ENCODE peak calls at places on chromosome 7, in ten cellular contexts. One of them, this sample, is unnamed.
A peak's percentile ranks its signal among the peaks of the same experiment; 100 is the strongest.

GRCh38 chr7:37921340-37921805 is 933 bp downstream of the EPDR1 start:
- DNase-seq in anterior cingulate cortex: peak; percentile 61
- DNase-seq in stimulated activated CD4-positive, alpha-beta T cell treated with anti-CD3 and anti-CD28 coated beads, Interleukin-4, amount 100 ng/mL, for 48 hours: no peak
- DNase-seq in activated CD4-positive, alpha-beta T cell treated with anti-CD3 and anti-CD28 coated beads, Interleukin-2, amount 10 ng/mL, durations not matched to agents 7 days and 5 days: no peak
- DNase-seq in A549: peak; percentile 76
- DNase-seq in left ventricle myocardium superior: peak; percentile 49
- DNase-seq in NCI-H2081 treated with DMSO at 0.1 percent for 48 hours: no peak
- DNase-seq in natural killer cell: no peak
- DNase-seq in left lung: peak; percentile 63
- DNase-seq in transverse colon: peak; percentile 45
- DNase-seq in this sample: peak; percentile 76

GRCh38 chr7:36309301-36309700 is 80.4 kb upstream of the ANLN start:
- DNase-seq in A549: no peak
- DNase-seq in anterior cingulate cortex: no peak
- DNase-seq in transverse colon: no peak
- DNase-seq in activated CD4-positive, alpha-beta T cell treated with anti-CD3 and anti-CD28 coated beads, Interleukin-2, amount 10 ng/mL, durations not matched to agents 7 days and 5 days: no peak
- DNase-seq in left lung: no peak
- DNase-seq in left ventricle myocardium superior: no peak
- DNase-seq in natural killer cell: no peak
- DNase-seq in stimulated activated CD4-positive, alpha-beta T cell treated with anti-CD3 and anti-CD28 coated beads, Interleukin-4, amount 100 ng/mL, for 48 hours: no peak
- DNase-seq in NCI-H2081 treated with DMSO at 0.1 percent for 48 hours: no peak
- DNase-seq in this sample: no peak

GRCh38 chr7:81211617-81212016 is 292.8 kb upstream of the SEMA3C start:
- DNase-seq in natural killer cell: no peak
- DNase-seq in left ventricle myocardium superior: no peak
- DNase-seq in A549: no peak
- DNase-seq in anterior cingulate cortex: no peak
- DNase-seq in activated CD4-positive, alpha-beta T cell treated with anti-CD3 and anti-CD28 coated beads, Interleukin-2, amount 10 ng/mL, durations not matched to agents 7 days and 5 days: no peak
- DNase-seq in left lung: no peak
- DNase-seq in NCI-H2081 treated with DMSO at 0.1 percent for 48 hours: no peak
- DNase-seq in stimulated activated CD4-positive, alpha-beta T cell treated with anti-CD3 and anti-CD28 coated beads, Interleukin-4, amount 100 ng/mL, for 48 hours: no peak
- DNase-seq in transverse colon: no peak
- DNase-seq in this sample: no peak

GRCh38 chr7:88306590-88307048 is at the start of gene STEAP4:
- DNase-seq in left ventricle myocardium superior: peak; percentile 85
- DNase-seq in natural killer cell: no peak
- DNase-seq in A549: peak; percentile 40
- DNase-seq in NCI-H2081 treated with DMSO at 0.1 percent for 48 hours: no peak
- DNase-seq in transverse colon: peak; percentile 83
- DNase-seq in stimulated activated CD4-positive, alpha-beta T cell treated with anti-CD3 and anti-CD28 coated beads, Interleukin-4, amount 100 ng/mL, for 48 hours: no peak
- DNase-seq in activated CD4-positive, alpha-beta T cell treated with anti-CD3 and anti-CD28 coated beads, Interleukin-2, amount 10 ng/mL, durations not matched to agents 7 days and 5 days: no peak
- DNase-seq in anterior cingulate cortex: no peak
- DNase-seq in left lung: peak; percentile 90
- DNase-seq in this sample: no peak

GRCh38 chr7:41573017-41573416 is 129.9 kb downstream of the INHBA start:
- DNase-seq in anterior cingulate cortex: no peak
- DNase-seq in natural killer cell: no peak
- DNase-seq in A549: peak; percentile 51
- DNase-seq in left ventricle myocardium superior: no peak
- DNase-seq in stimulated activated CD4-positive, alpha-beta T cell treated with anti-CD3 and anti-CD28 coated beads, Interleukin-4, amount 100 ng/mL, for 48 hours: no peak
- DNase-seq in left lung: no peak
- DNase-seq in transverse colon: no peak
- DNase-seq in activated CD4-positive, alpha-beta T cell treated with anti-CD3 and anti-CD28 coated beads, Interleukin-2, amount 10 ng/mL, durations not matched to agents 7 days and 5 days: no peak
- DNase-seq in NCI-H2081 treated with DMSO at 0.1 percent for 48 hours: no peak
- DNase-seq in this sample: no peak

GRCh38 chr7:135856356-135857144 is 107.9 kb upstream of the FAM180A start:
- DNase-seq in transverse colon: no peak
- DNase-seq in stimulated activated CD4-positive, alpha-beta T cell treated with anti-CD3 and anti-CD28 coated beads, Interleukin-4, amount 100 ng/mL, for 48 hours: no peak
- DNase-seq in A549: no peak
- DNase-seq in natural killer cell: no peak
- DNase-seq in activated CD4-positive, alpha-beta T cell treated with anti-CD3 and anti-CD28 coated beads, Interleukin-2, amount 10 ng/mL, durations not matched to agents 7 days and 5 days: no peak
- DNase-seq in anterior cingulate cortex: no peak
- DNase-seq in left ventricle myocardium superior: no peak
- DNase-seq in left lung: no peak
- DNase-seq in NCI-H2081 treated with DMSO at 0.1 percent for 48 hours: no peak
- DNase-seq in this sample: no peak

GRCh38 chr7:50711271-50712175 is 71.2 kb downstream of the GRB10 start:
- DNase-seq in left lung: no peak
- DNase-seq in transverse colon: no peak
- DNase-seq in natural killer cell: no peak
- DNase-seq in anterior cingulate cortex: no peak
- DNase-seq in stimulated activated CD4-positive, alpha-beta T cell treated with anti-CD3 and anti-CD28 coated beads, Interleukin-4, amount 100 ng/mL, for 48 hours: no peak
- DNase-seq in left ventricle myocardium superior: peak; percentile 64
- DNase-seq in A549: peak; percentile 55
- DNase-seq in NCI-H2081 treated with DMSO at 0.1 percent for 48 hours: no peak
- DNase-seq in activated CD4-positive, alpha-beta T cell treated with anti-CD3 and anti-CD28 coated beads, Interleukin-2, amount 10 ng/mL, durations not matched to agents 7 days and 5 days: no peak
- DNase-seq in this sample: no peak

GRCh38 chr7:76220185-76221057 is 18.7 kb downstream of the SRRM3 start:
- DNase-seq in left lung: no peak
- DNase-seq in left ventricle myocardium superior: no peak
- DNase-seq in anterior cingulate cortex: peak; percentile 66
- DNase-seq in stimulated activated CD4-positive, alpha-beta T cell treated with anti-CD3 and anti-CD28 coated beads, Interleukin-4, amount 100 ng/mL, for 48 hours: no peak
- DNase-seq in NCI-H2081 treated with DMSO at 0.1 percent for 48 hours: no peak
- DNase-seq in activated CD4-positive, alpha-beta T cell treated with anti-CD3 and anti-CD28 coated beads, Interleukin-2, amount 10 ng/mL, durations not matched to agents 7 days and 5 days: no peak
- DNase-seq in A549: peak; percentile 73
- DNase-seq in natural killer cell: no peak
- DNase-seq in transverse colon: no peak
- DNase-seq in this sample: no peak

GRCh38 chr7:64733550-64734240 is 60.5 kb upstream of the ZNF138 start:
- DNase-seq in transverse colon: no peak
- DNase-seq in activated CD4-positive, alpha-beta T cell treated with anti-CD3 and anti-CD28 coated beads, Interleukin-2, amount 10 ng/mL, durations not matched to agents 7 days and 5 days: no peak
- DNase-seq in natural killer cell: no peak
- DNase-seq in A549: no peak
- DNase-seq in stimulated activated CD4-positive, alpha-beta T cell treated with anti-CD3 and anti-CD28 coated beads, Interleukin-4, amount 100 ng/mL, for 48 hours: no peak
- DNase-seq in NCI-H2081 treated with DMSO at 0.1 percent for 48 hours: no peak
- DNase-seq in left ventricle myocardium superior: no peak
- DNase-seq in anterior cingulate cortex: no peak
- DNase-seq in left lung: no peak
- DNase-seq in this sample: no peak

GRCh38 chr7:159032310-159032709 is 112.4 kb downstream of the VIPR2 start:
- DNase-seq in transverse colon: peak; percentile 10
- DNase-seq in stimulated activated CD4-positive, alpha-beta T cell treated with anti-CD3 and anti-CD28 coated beads, Interleukin-4, amount 100 ng/mL, for 48 hours: no peak
- DNase-seq in A549: no peak
- DNase-seq in left lung: no peak
- DNase-seq in natural killer cell: no peak
- DNase-seq in activated CD4-positive, alpha-beta T cell treated with anti-CD3 and anti-CD28 coated beads, Interleukin-2, amount 10 ng/mL, durations not matched to agents 7 days and 5 days: no peak
- DNase-seq in NCI-H2081 treated with DMSO at 0.1 percent for 48 hours: no peak
- DNase-seq in anterior cingulate cortex: no peak
- DNase-seq in left ventricle myocardium superior: peak; percentile 55
- DNase-seq in this sample: no peak

GRCh38 chr7:124497209-124497608 is 268.4 kb downstream of the GPR37 start:
- DNase-seq in activated CD4-positive, alpha-beta T cell treated with anti-CD3 and anti-CD28 coated beads, Interleukin-2, amount 10 ng/mL, durations not matched to agents 7 days and 5 days: no peak
- DNase-seq in anterior cingulate cortex: no peak
- DNase-seq in transverse colon: no peak
- DNase-seq in natural killer cell: no peak
- DNase-seq in stimulated activated CD4-positive, alpha-beta T cell treated with anti-CD3 and anti-CD28 coated beads, Interleukin-4, amount 100 ng/mL, for 48 hours: no peak
- DNase-seq in A549: no peak
- DNase-seq in left ventricle myocardium superior: no peak
- DNase-seq in left lung: peak; percentile 53
- DNase-seq in NCI-H2081 treated with DMSO at 0.1 percent for 48 hours: no peak
- DNase-seq in this sample: no peak

GRCh38 chr7:68185641-68186040 is 1189.0 kb downstream of the TYW1 start:
- DNase-seq in left lung: no peak
- DNase-seq in stimulated activated CD4-positive, alpha-beta T cell treated with anti-CD3 and anti-CD28 coated beads, Interleukin-4, amount 100 ng/mL, for 48 hours: no peak
- DNase-seq in transverse colon: no peak
- DNase-seq in natural killer cell: no peak
- DNase-seq in NCI-H2081 treated with DMSO at 0.1 percent for 48 hours: peak; percentile 82
- DNase-seq in anterior cingulate cortex: peak; percentile 1
- DNase-seq in activated CD4-positive, alpha-beta T cell treated with anti-CD3 and anti-CD28 coated beads, Interleukin-2, amount 10 ng/mL, durations not matched to agents 7 days and 5 days: no peak
- DNase-seq in A549: no peak
- DNase-seq in left ventricle myocardium superior: no peak
- DNase-seq in this sample: no peak

GRCh38 chr7:76509931-76510877 is at the start of gene UPK3B:
- DNase-seq in activated CD4-positive, alpha-beta T cell treated with anti-CD3 and anti-CD28 coated beads, Interleukin-2, amount 10 ng/mL, durations not matched to agents 7 days and 5 days: no peak
- DNase-seq in NCI-H2081 treated with DMSO at 0.1 percent for 48 hours: no peak
- DNase-seq in left lung: peak; percentile 41
- DNase-seq in transverse colon: no peak
- DNase-seq in stimulated activated CD4-positive, alpha-beta T cell treated with anti-CD3 and anti-CD28 coated beads, Interleukin-4, amount 100 ng/mL, for 48 hours: no peak
- DNase-seq in natural killer cell: no peak
- DNase-seq in anterior cingulate cortex: no peak
- DNase-seq in left ventricle myocardium superior: no peak
- DNase-seq in A549: peak; percentile 51
- DNase-seq in this sample: peak; percentile 39

GRCh38 chr7:55063036-55063435 is 44.2 kb downstream of the EGFR start:
- DNase-seq in NCI-H2081 treated with DMSO at 0.1 percent for 48 hours: no peak
- DNase-seq in stimulated activated CD4-positive, alpha-beta T cell treated with anti-CD3 and anti-CD28 coated beads, Interleukin-4, amount 100 ng/mL, for 48 hours: no peak
- DNase-seq in left ventricle myocardium superior: no peak
- DNase-seq in left lung: no peak
- DNase-seq in A549: no peak
- DNase-seq in transverse colon: no peak
- DNase-seq in activated CD4-positive, alpha-beta T cell treated with anti-CD3 and anti-CD28 coated beads, Interleukin-2, amount 10 ng/mL, durations not matched to agents 7 days and 5 days: no peak
- DNase-seq in natural killer cell: no peak
- DNase-seq in anterior cingulate cortex: no peak
- DNase-seq in this sample: no peak

GRCh38 chr7:35003679-35004278 is 33.5 kb downstream of the DPY19L1 start:
- DNase-seq in NCI-H2081 treated with DMSO at 0.1 percent for 48 hours: no peak
- DNase-seq in stimulated activated CD4-positive, alpha-beta T cell treated with anti-CD3 and anti-CD28 coated beads, Interleukin-4, amount 100 ng/mL, for 48 hours: no peak
- DNase-seq in natural killer cell: no peak
- DNase-seq in left lung: peak; percentile 78
- DNase-seq in A549: peak; percentile 99
- DNase-seq in anterior cingulate cortex: peak; percentile 13
- DNase-seq in transverse colon: peak; percentile 85
- DNase-seq in activated CD4-positive, alpha-beta T cell treated with anti-CD3 and anti-CD28 coated beads, Interleukin-2, amount 10 ng/mL, durations not matched to agents 7 days and 5 days: no peak
- DNase-seq in left ventricle myocardium superior: peak; percentile 30
- DNase-seq in this sample: no peak

GRCh38 chr7:132930881-132931280 is 151.0 kb downstream of the CHCHD3 start:
- DNase-seq in A549: peak; percentile 31
- DNase-seq in NCI-H2081 treated with DMSO at 0.1 percent for 48 hours: no peak
- DNase-seq in left ventricle myocardium superior: no peak
- DNase-seq in left lung: no peak
- DNase-seq in stimulated activated CD4-positive, alpha-beta T cell treated with anti-CD3 and anti-CD28 coated beads, Interleukin-4, amount 100 ng/mL, for 48 hours: no peak
- DNase-seq in activated CD4-positive, alpha-beta T cell treated with anti-CD3 and anti-CD28 coated beads, Interleukin-2, amount 10 ng/mL, durations not matched to agents 7 days and 5 days: no peak
- DNase-seq in transverse colon: no peak
- DNase-seq in anterior cingulate cortex: no peak
- DNase-seq in natural killer cell: no peak
- DNase-seq in this sample: no peak

GRCh38 chr7:130941322-130942210 is 207.6 kb upstream of the KLF14 start:
- DNase-seq in transverse colon: peak; percentile 72
- DNase-seq in stimulated activated CD4-positive, alpha-beta T cell treated with anti-CD3 and anti-CD28 coated beads, Interleukin-4, amount 100 ng/mL, for 48 hours: no peak
- DNase-seq in anterior cingulate cortex: peak; percentile 52
- DNase-seq in left ventricle myocardium superior: peak; percentile 61
- DNase-seq in A549: peak; percentile 80
- DNase-seq in activated CD4-positive, alpha-beta T cell treated with anti-CD3 and anti-CD28 coated beads, Interleukin-2, amount 10 ng/mL, durations not matched to agents 7 days and 5 days: no peak
- DNase-seq in natural killer cell: no peak
- DNase-seq in left lung: peak; percentile 67
- DNase-seq in NCI-H2081 treated with DMSO at 0.1 percent for 48 hours: no peak
- DNase-seq in this sample: no peak

GRCh38 chr7:54877683-54878082 is 118.7 kb upstream of the SEC61G start:
- DNase-seq in natural killer cell: no peak
- DNase-seq in stimulated activated CD4-positive, alpha-beta T cell treated with anti-CD3 and anti-CD28 coated beads, Interleukin-4, amount 100 ng/mL, for 48 hours: no peak
- DNase-seq in left ventricle myocardium superior: no peak
- DNase-seq in NCI-H2081 treated with DMSO at 0.1 percent for 48 hours: no peak
- DNase-seq in A549: peak; percentile 55
- DNase-seq in left lung: no peak
- DNase-seq in anterior cingulate cortex: no peak
- DNase-seq in activated CD4-positive, alpha-beta T cell treated with anti-CD3 and anti-CD28 coated beads, Interleukin-2, amount 10 ng/mL, durations not matched to agents 7 days and 5 days: no peak
- DNase-seq in transverse colon: no peak
- DNase-seq in this sample: no peak

GRCh38 chr7:134368851-134369533 is 52.3 kb upstream of the SLC35B4 start:
- DNase-seq in transverse colon: no peak
- DNase-seq in stimulated activated CD4-positive, alpha-beta T cell treated with anti-CD3 and anti-CD28 coated beads, Interleukin-4, amount 100 ng/mL, for 48 hours: no peak
- DNase-seq in natural killer cell: no peak
- DNase-seq in A549: peak; percentile 97
- DNase-seq in activated CD4-positive, alpha-beta T cell treated with anti-CD3 and anti-CD28 coated beads, Interleukin-2, amount 10 ng/mL, durations not matched to agents 7 days and 5 days: no peak
- DNase-seq in left lung: no peak
- DNase-seq in anterior cingulate cortex: no peak
- DNase-seq in left ventricle myocardium superior: no peak
- DNase-seq in NCI-H2081 treated with DMSO at 0.1 percent for 48 hours: no peak
- DNase-seq in this sample: no peak

GRCh38 chr7:100562195-100563099 is 11.3 kb downstream of the SAP25 start:
- DNase-seq in stimulated activated CD4-positive, alpha-beta T cell treated with anti-CD3 and anti-CD28 coated beads, Interleukin-4, amount 100 ng/mL, for 48 hours: no peak
- DNase-seq in natural killer cell: no peak
- DNase-seq in activated CD4-positive, alpha-beta T cell treated with anti-CD3 and anti-CD28 coated beads, Interleukin-2, amount 10 ng/mL, durations not matched to agents 7 days and 5 days: no peak
- DNase-seq in A549: no peak
- DNase-seq in anterior cingulate cortex: no peak
- DNase-seq in NCI-H2081 treated with DMSO at 0.1 percent for 48 hours: no peak
- DNase-seq in left ventricle myocardium superior: no peak
- DNase-seq in transverse colon: no peak
- DNase-seq in left lung: no peak
- DNase-seq in this sample: no peak

GRCh38 chr7:151781161-151781845 is 95.6 kb downstream of the PRKAG2 start:
- DNase-seq in left ventricle myocardium superior: no peak
- DNase-seq in natural killer cell: no peak
- DNase-seq in A549: no peak
- DNase-seq in NCI-H2081 treated with DMSO at 0.1 percent for 48 hours: no peak
- DNase-seq in activated CD4-positive, alpha-beta T cell treated with anti-CD3 and anti-CD28 coated beads, Interleukin-2, amount 10 ng/mL, durations not matched to agents 7 days and 5 days: no peak
- DNase-seq in left lung: peak; percentile 26
- DNase-seq in anterior cingulate cortex: no peak
- DNase-seq in stimulated activated CD4-positive, alpha-beta T cell treated with anti-CD3 and anti-CD28 coated beads, Interleukin-4, amount 100 ng/mL, for 48 hours: no peak
- DNase-seq in transverse colon: no peak
- DNase-seq in this sample: no peak

GRCh38 chr7:74453321-74454011 is at the start of gene GTF2IRD1:
- DNase-seq in natural killer cell: no peak
- DNase-seq in A549: peak; percentile 81
- DNase-seq in transverse colon: peak; percentile 78
- DNase-seq in activated CD4-positive, alpha-beta T cell treated with anti-CD3 and anti-CD28 coated beads, Interleukin-2, amount 10 ng/mL, durations not matched to agents 7 days and 5 days: peak; percentile 28
- DNase-seq in anterior cingulate cortex: peak; percentile 75
- DNase-seq in stimulated activated CD4-positive, alpha-beta T cell treated with anti-CD3 and anti-CD28 coated beads, Interleukin-4, amount 100 ng/mL, for 48 hours: peak; percentile 41
- DNase-seq in left ventricle myocardium superior: peak; percentile 81
- DNase-seq in left lung: peak; percentile 70
- DNase-seq in NCI-H2081 treated with DMSO at 0.1 percent for 48 hours: peak; percentile 16
- DNase-seq in this sample: peak; percentile 78

GRCh38 chr7:112938895-112939588 is 147.6 kb downstream of the GPR85 start:
- DNase-seq in NCI-H2081 treated with DMSO at 0.1 percent for 48 hours: no peak
- DNase-seq in anterior cingulate cortex: peak; percentile 66
- DNase-seq in natural killer cell: peak; percentile 19
- DNase-seq in left lung: peak; percentile 43
- DNase-seq in left ventricle myocardium superior: peak; percentile 31
- DNase-seq in activated CD4-positive, alpha-beta T cell treated with anti-CD3 and anti-CD28 coated beads, Interleukin-2, amount 10 ng/mL, durations not matched to agents 7 days and 5 days: peak; percentile 37
- DNase-seq in transverse colon: peak; percentile 16
- DNase-seq in A549: no peak
- DNase-seq in stimulated activated CD4-positive, alpha-beta T cell treated with anti-CD3 and anti-CD28 coated beads, Interleukin-4, amount 100 ng/mL, for 48 hours: peak; percentile 13
- DNase-seq in this sample: peak; percentile 68

GRCh38 chr7:100367676-100368613 is 5.3 kb upstream of the PILRA start:
- DNase-seq in left ventricle myocardium superior: no peak
- DNase-seq in NCI-H2081 treated with DMSO at 0.1 percent for 48 hours: no peak
- DNase-seq in A549: no peak
- DNase-seq in activated CD4-positive, alpha-beta T cell treated with anti-CD3 and anti-CD28 coated beads, Interleukin-2, amount 10 ng/mL, durations not matched to agents 7 days and 5 days: no peak
- DNase-seq in natural killer cell: no peak
- DNase-seq in transverse colon: peak; percentile 32
- DNase-seq in anterior cingulate cortex: peak; percentile 5
- DNase-seq in stimulated activated CD4-positive, alpha-beta T cell treated with anti-CD3 and anti-CD28 coated beads, Interleukin-4, amount 100 ng/mL, for 48 hours: no peak
- DNase-seq in left lung: peak; percentile 63
- DNase-seq in this sample: no peak

GRCh38 chr7:87013136-87013840 is 46.2 kb downstream of the ELAPOR2 start:
- DNase-seq in left lung: no peak
- DNase-seq in natural killer cell: no peak
- DNase-seq in stimulated activated CD4-positive, alpha-beta T cell treated with anti-CD3 and anti-CD28 coated beads, Interleukin-4, amount 100 ng/mL, for 48 hours: no peak
- DNase-seq in transverse colon: no peak
- DNase-seq in A549: no peak
- DNase-seq in NCI-H2081 treated with DMSO at 0.1 percent for 48 hours: no peak
- DNase-seq in left ventricle myocardium superior: no peak
- DNase-seq in anterior cingulate cortex: no peak
- DNase-seq in activated CD4-positive, alpha-beta T cell treated with anti-CD3 and anti-CD28 coated beads, Interleukin-2, amount 10 ng/mL, durations not matched to agents 7 days and 5 days: no peak
- DNase-seq in this sample: no peak